ENCODE peak calls at places on chromosomes 16 and 17, in six cellular contexts. M is cardiac muscle cell, A is foreskin fibroblast, C is pancreas, H is fibroblast of mammary gland, G is B cell. K is an unnamed sample.

GRCh38 chr17:42361781-42362186 is 26.5 kb downstream of the STAT3 start:
- DNase-seq in H (no peak), M (no peak), A (no peak), C (no peak), G (no peak), K (no peak)

GRCh38 chr17:83079340-83079747 is at the start of gene METRNL:
- DNase-seq in C (peak; percentile 66), A (peak; percentile 56), M (peak; percentile 79), G (peak; percentile 81), H (peak; percentile 46), K (peak; percentile 97)

GRCh38 chr17:1021147-1021546 is 24.2 kb downstream of the TIMM22 start:
- DNase-seq in C (no peak), A (no peak), H (no peak), M (no peak), G (no peak), K (no peak)

GRCh38 chr17:16817201-16817600 is 127.2 kb downstream of the CCDC144A start:
- DNase-seq in M (no peak), A (no peak), C (no peak), G (no peak), H (no peak), K (no peak)

GRCh38 chr17:30239089-30239462 is 3.6 kb upstream of the SLC6A4 start:
- DNase-seq in C (no peak), G (no peak), H (no peak), A (no peak), M (no peak), K (no peak)

GRCh38 chr16:31876955-31877828 is 3.6 kb downstream of the ZNF267 start:
- DNase-seq in G (no peak), H (peak; percentile 95), A (peak; percentile 78), C (no peak), M (peak; percentile 83), K (peak; percentile 61)

GRCh38 chr17:43917348-43918025 is 10.2 kb upstream of the MPP2 start:
- DNase-seq in C (no peak), H (peak; percentile 27), G (peak; percentile 64), M (peak; percentile 45), A (no peak), K (peak; percentile 65)

GRCh38 chr17:48439875-48440505 is 10.0 kb upstream of the SKAP1 start:
- DNase-seq in G (no peak), M (peak; percentile 9), A (no peak), C (peak; percentile 46), H (no peak), K (no peak)

GRCh38 chr17:82862758-82863645 is 23.2 kb upstream of the ZNF750 start:
- DNase-seq in H (no peak), M (no peak), C (no peak), A (no peak), G (no peak), K (no peak)

GRCh38 chr17:20267459-20267842 is 199.9 kb downstream of the LGALS9B start:
- DNase-seq in A (no peak), G (no peak), H (no peak), M (peak; percentile 22), C (no peak), K (no peak)

GRCh38 chr17:28811594-28812135 is 30.9 kb downstream of the FAM222B start:
- DNase-seq in H (peak; percentile 28), M (peak; percentile 10), G (peak; percentile 9), C (no peak), A (no peak), K (peak; percentile 30)

GRCh38 chr16:82684246-82684645 is 57.5 kb downstream of the CDH13 start:
- DNase-seq in H (no peak), C (no peak), M (no peak), G (no peak), A (no peak), K (no peak)

GRCh38 chr17:1732241-1733046 is 7.9 kb downstream of the WDR81 start:
- DNase-seq in C (no peak), G (no peak), M (no peak), H (no peak), A (no peak), K (no peak)

GRCh38 chr17:18371455-18371854 is 6.1 kb upstream of the EVPLL start:
- DNase-seq in M (no peak), H (no peak), C (no peak), A (no peak), G (no peak), K (peak; percentile 32)

GRCh38 chr17:14201087-14201486 is 35.6 kb downstream of the CDRT15 start:
- DNase-seq in A (no peak), G (no peak), H (peak; percentile 14), M (peak; percentile 44), C (no peak), K (no peak)

GRCh38 chr16:68367034-68367433 is 56.2 kb downstream of the PRMT7 start:
- DNase-seq in C (no peak), M (peak; percentile 48), H (peak; percentile 38), A (no peak), G (peak; percentile 65), K (peak; percentile 73)

GRCh38 chr16:30000768-30001631 is 5.0 kb downstream of the INO80E start:
- DNase-seq in H (no peak), A (no peak), M (no peak), C (no peak), G (no peak), K (no peak)

GRCh38 chr16:50781043-50781442 is 39.2 kb downstream of the CYLD start:
- DNase-seq in G (no peak), M (no peak), C (no peak), H (peak; percentile 12), A (no peak), K (no peak)
- TF ChIP-seq CTCF in G (peak; percentile 15), M (no peak), C (no peak), H (peak; percentile 18), A (no peak), K (no peak)

GRCh38 chr16:22945361-22945760 is 131.4 kb downstream of the HS3ST2 start:
- DNase-seq in M (peak; percentile 2), A (no peak), C (no peak), H (peak; percentile 18), G (no peak), K (no peak)
- TF ChIP-seq CTCF in M (no peak), A (no peak), C (no peak), H (no peak), G (no peak), K (no peak)

DNA sequence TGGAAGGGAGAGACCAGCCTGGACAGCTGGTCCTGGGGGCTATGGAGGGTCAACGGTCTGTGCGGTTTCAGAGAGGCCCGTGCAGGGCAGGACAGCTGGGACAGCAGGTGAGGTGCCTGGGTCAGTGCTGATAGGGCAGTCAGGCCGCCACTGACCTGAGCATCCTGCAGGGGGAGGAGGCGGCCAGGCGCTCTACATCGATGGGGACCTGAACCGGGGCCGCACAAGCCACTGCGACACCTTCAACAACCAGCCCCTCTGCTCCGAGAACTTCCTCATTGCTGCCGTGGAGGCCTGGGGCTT is 13.2 kb upstream of the ATP6V0C start:
- DNase-seq in C (no peak), A (no peak), H (no peak), G (no peak), M (no peak), K (no peak)
- TF ChIP-seq CTCF in C (no peak), A (no peak), H (peak; percentile 4), G (no peak), M (no peak), K (no peak)

DNA sequence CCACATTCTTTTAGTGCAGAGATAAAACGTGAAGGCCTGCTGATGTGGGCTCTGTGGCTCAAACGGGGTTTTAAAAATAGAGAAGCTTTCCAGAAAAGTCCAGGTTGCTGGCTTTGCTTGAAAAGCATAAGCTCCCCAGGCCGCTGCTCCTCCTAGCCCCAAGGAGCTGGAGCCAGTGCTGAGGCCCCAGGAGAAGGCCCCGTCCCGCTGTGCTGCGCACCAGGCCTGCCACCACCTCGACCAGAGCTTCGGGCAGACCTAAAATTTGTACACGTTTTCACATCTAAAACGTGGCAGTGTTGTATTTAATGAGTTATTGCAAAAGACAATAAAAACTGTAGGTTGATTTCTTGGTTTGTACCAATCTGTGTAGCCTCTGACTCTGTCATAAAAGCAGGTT is 42.0 kb downstream of the SEC14L1 start:
- DNase-seq in A (no peak), H (no peak), C (no peak), G (no peak), M (no peak), K (no peak)
- TF ChIP-seq CTCF in A (no peak), H (no peak), C (no peak), G (no peak), M (no peak), K (no peak)

K was measured in GM13976.